ENCODE peak calls at places on chromosome 10, in ten cellular contexts. One of them, this sample, is unnamed.

GRCh38 chr10:103663802-103664201 is 170.3 kb downstream of the NEURL1 start:
- DNase-seq in Ammon's horn: peak; percentile 93
- DNase-seq in stimulated activated CD4-positive, alpha-beta T cell treated with anti-CD3 and anti-CD28 coated beads, Interleukin-15, amount 100 ng/mL, for 48 hours: no peak
- DNase-seq in bronchial epithelial cell: no peak
- DNase-seq in nucleus accumbens: peak; percentile 24
- DNase-seq in activated CD8-positive, alpha-beta memory T cell treated with anti-CD3 and anti-CD28 coated beads, Interleukin-2, amount 50 U/mL, for 48 hours: no peak
- DNase-seq in posterior vena cava: no peak
- DNase-seq in SJSA1: no peak
- DNase-seq in progenitor cell of endocrine pancreas: no peak
- DNase-seq in AG09319: no peak
- DNase-seq in this sample: no peak

GRCh38 chr10:110209399-110209925 is 2.1 kb downstream of the MXI1 start:
- DNase-seq in SJSA1: peak; percentile 57
- DNase-seq in activated CD8-positive, alpha-beta memory T cell treated with anti-CD3 and anti-CD28 coated beads, Interleukin-2, amount 50 U/mL, for 48 hours: no peak
- DNase-seq in posterior vena cava: peak; percentile 87
- DNase-seq in Ammon's horn: peak; percentile 74
- DNase-seq in progenitor cell of endocrine pancreas: peak; percentile 52
- DNase-seq in nucleus accumbens: peak; percentile 65
- DNase-seq in bronchial epithelial cell: peak; percentile 76
- DNase-seq in stimulated activated CD4-positive, alpha-beta T cell treated with anti-CD3 and anti-CD28 coated beads, Interleukin-15, amount 100 ng/mL, for 48 hours: peak; percentile 65
- DNase-seq in AG09319: no peak
- DNase-seq in this sample: peak; percentile 46

GRCh38 chr10:29026802-29027201 is 262.1 kb upstream of the LYZL1 start:
- DNase-seq in progenitor cell of endocrine pancreas: no peak
- DNase-seq in bronchial epithelial cell: no peak
- DNase-seq in Ammon's horn: no peak
- DNase-seq in AG09319: no peak
- DNase-seq in SJSA1: no peak
- DNase-seq in stimulated activated CD4-positive, alpha-beta T cell treated with anti-CD3 and anti-CD28 coated beads, Interleukin-15, amount 100 ng/mL, for 48 hours: no peak
- DNase-seq in nucleus accumbens: no peak
- DNase-seq in posterior vena cava: no peak
- DNase-seq in activated CD8-positive, alpha-beta memory T cell treated with anti-CD3 and anti-CD28 coated beads, Interleukin-2, amount 50 U/mL, for 48 hours: no peak
- DNase-seq in this sample: no peak

GRCh38 chr10:102243304-102243703 is 2.0 kb upstream of the PITX3 start:
- DNase-seq in bronchial epithelial cell: peak; percentile 86
- DNase-seq in stimulated activated CD4-positive, alpha-beta T cell treated with anti-CD3 and anti-CD28 coated beads, Interleukin-15, amount 100 ng/mL, for 48 hours: no peak
- DNase-seq in progenitor cell of endocrine pancreas: no peak
- DNase-seq in posterior vena cava: no peak
- DNase-seq in nucleus accumbens: no peak
- DNase-seq in SJSA1: no peak
- DNase-seq in AG09319: no peak
- DNase-seq in activated CD8-positive, alpha-beta memory T cell treated with anti-CD3 and anti-CD28 coated beads, Interleukin-2, amount 50 U/mL, for 48 hours: no peak
- DNase-seq in Ammon's horn: no peak
- DNase-seq in this sample: no peak

GRCh38 chr10:10317151-10317550 is 700.5 kb upstream of the CELF2 start:
- DNase-seq in stimulated activated CD4-positive, alpha-beta T cell treated with anti-CD3 and anti-CD28 coated beads, Interleukin-15, amount 100 ng/mL, for 48 hours: no peak
- DNase-seq in posterior vena cava: no peak
- DNase-seq in nucleus accumbens: no peak
- DNase-seq in AG09319: no peak
- DNase-seq in Ammon's horn: no peak
- DNase-seq in SJSA1: no peak
- DNase-seq in bronchial epithelial cell: peak; percentile 74
- DNase-seq in activated CD8-positive, alpha-beta memory T cell treated with anti-CD3 and anti-CD28 coated beads, Interleukin-2, amount 50 U/mL, for 48 hours: no peak
- DNase-seq in progenitor cell of endocrine pancreas: no peak
- DNase-seq in this sample: no peak

GRCh38 chr10:111999205-111999914 is 184.2 kb downstream of the GPAM start:
- DNase-seq in nucleus accumbens: no peak
- DNase-seq in AG09319: no peak
- DNase-seq in stimulated activated CD4-positive, alpha-beta T cell treated with anti-CD3 and anti-CD28 coated beads, Interleukin-15, amount 100 ng/mL, for 48 hours: no peak
- DNase-seq in activated CD8-positive, alpha-beta memory T cell treated with anti-CD3 and anti-CD28 coated beads, Interleukin-2, amount 50 U/mL, for 48 hours: no peak
- DNase-seq in posterior vena cava: no peak
- DNase-seq in progenitor cell of endocrine pancreas: no peak
- DNase-seq in bronchial epithelial cell: no peak
- DNase-seq in Ammon's horn: no peak
- DNase-seq in SJSA1: no peak
- DNase-seq in this sample: no peak

GRCh38 chr10:86655173-86655540 is 810 bp downstream of the OPN4 start:
- DNase-seq in activated CD8-positive, alpha-beta memory T cell treated with anti-CD3 and anti-CD28 coated beads, Interleukin-2, amount 50 U/mL, for 48 hours: no peak
- DNase-seq in AG09319: no peak
- DNase-seq in SJSA1: no peak
- DNase-seq in nucleus accumbens: no peak
- DNase-seq in Ammon's horn: no peak
- DNase-seq in posterior vena cava: peak; percentile 58
- DNase-seq in bronchial epithelial cell: no peak
- DNase-seq in stimulated activated CD4-positive, alpha-beta T cell treated with anti-CD3 and anti-CD28 coated beads, Interleukin-15, amount 100 ng/mL, for 48 hours: no peak
- DNase-seq in progenitor cell of endocrine pancreas: no peak
- DNase-seq in this sample: no peak

GRCh38 chr10:66927271-66927950 is 1.6 kb downstream of the LRRTM3 start:
- DNase-seq in nucleus accumbens: no peak
- DNase-seq in posterior vena cava: no peak
- DNase-seq in bronchial epithelial cell: no peak
- DNase-seq in activated CD8-positive, alpha-beta memory T cell treated with anti-CD3 and anti-CD28 coated beads, Interleukin-2, amount 50 U/mL, for 48 hours: no peak
- DNase-seq in progenitor cell of endocrine pancreas: no peak
- DNase-seq in SJSA1: no peak
- DNase-seq in Ammon's horn: peak; percentile 47
- DNase-seq in stimulated activated CD4-positive, alpha-beta T cell treated with anti-CD3 and anti-CD28 coated beads, Interleukin-15, amount 100 ng/mL, for 48 hours: no peak
- DNase-seq in AG09319: no peak
- DNase-seq in this sample: no peak

GRCh38 chr10:131024259-131025131 is 287.0 kb downstream of the TCERG1L start:
- DNase-seq in SJSA1: no peak
- DNase-seq in AG09319: no peak
- DNase-seq in activated CD8-positive, alpha-beta memory T cell treated with anti-CD3 and anti-CD28 coated beads, Interleukin-2, amount 50 U/mL, for 48 hours: no peak
- DNase-seq in bronchial epithelial cell: no peak
- DNase-seq in posterior vena cava: no peak
- DNase-seq in stimulated activated CD4-positive, alpha-beta T cell treated with anti-CD3 and anti-CD28 coated beads, Interleukin-15, amount 100 ng/mL, for 48 hours: no peak
- DNase-seq in nucleus accumbens: no peak
- DNase-seq in Ammon's horn: no peak
- DNase-seq in progenitor cell of endocrine pancreas: no peak
- DNase-seq in this sample: no peak

GRCh38 chr10:16381083-16381482 is 55.7 kb upstream of the PTER start:
- DNase-seq in SJSA1: no peak
- DNase-seq in posterior vena cava: no peak
- DNase-seq in activated CD8-positive, alpha-beta memory T cell treated with anti-CD3 and anti-CD28 coated beads, Interleukin-2, amount 50 U/mL, for 48 hours: no peak
- DNase-seq in progenitor cell of endocrine pancreas: no peak
- DNase-seq in Ammon's horn: no peak
- DNase-seq in bronchial epithelial cell: peak; percentile 50
- DNase-seq in nucleus accumbens: no peak
- DNase-seq in AG09319: no peak
- DNase-seq in stimulated activated CD4-positive, alpha-beta T cell treated with anti-CD3 and anti-CD28 coated beads, Interleukin-15, amount 100 ng/mL, for 48 hours: no peak
- DNase-seq in this sample: no peak

GRCh38 chr10:103772096-103772845 is 83.1 kb downstream of the SH3PXD2A start:
- DNase-seq in Ammon's horn: peak; percentile 40
- DNase-seq in AG09319: peak; percentile 90
- DNase-seq in posterior vena cava: peak; percentile 94
- DNase-seq in nucleus accumbens: no peak
- DNase-seq in progenitor cell of endocrine pancreas: peak; percentile 36
- DNase-seq in bronchial epithelial cell: peak; percentile 77
- DNase-seq in stimulated activated CD4-positive, alpha-beta T cell treated with anti-CD3 and anti-CD28 coated beads, Interleukin-15, amount 100 ng/mL, for 48 hours: peak; percentile 39
- DNase-seq in SJSA1: peak; percentile 69
- DNase-seq in activated CD8-positive, alpha-beta memory T cell treated with anti-CD3 and anti-CD28 coated beads, Interleukin-2, amount 50 U/mL, for 48 hours: peak; percentile 76
- DNase-seq in this sample: peak; percentile 12

GRCh38 chr10:77970869-77971803 is 44.6 kb upstream of the DLG5 start:
- DNase-seq in AG09319: peak; percentile 95
- DNase-seq in nucleus accumbens: no peak
- DNase-seq in activated CD8-positive, alpha-beta memory T cell treated with anti-CD3 and anti-CD28 coated beads, Interleukin-2, amount 50 U/mL, for 48 hours: no peak
- DNase-seq in Ammon's horn: no peak
- DNase-seq in progenitor cell of endocrine pancreas: no peak
- DNase-seq in SJSA1: peak; percentile 94
- DNase-seq in posterior vena cava: peak; percentile 85
- DNase-seq in stimulated activated CD4-positive, alpha-beta T cell treated with anti-CD3 and anti-CD28 coated beads, Interleukin-15, amount 100 ng/mL, for 48 hours: no peak
- DNase-seq in bronchial epithelial cell: peak; percentile 50
- DNase-seq in this sample: no peak

GRCh38 chr10:122486396-122487080 is 25.2 kb downstream of the HTRA1 start:
- DNase-seq in progenitor cell of endocrine pancreas: no peak
- DNase-seq in posterior vena cava: no peak
- DNase-seq in activated CD8-positive, alpha-beta memory T cell treated with anti-CD3 and anti-CD28 coated beads, Interleukin-2, amount 50 U/mL, for 48 hours: no peak
- DNase-seq in SJSA1: no peak
- DNase-seq in bronchial epithelial cell: no peak
- DNase-seq in AG09319: no peak
- DNase-seq in stimulated activated CD4-positive, alpha-beta T cell treated with anti-CD3 and anti-CD28 coated beads, Interleukin-15, amount 100 ng/mL, for 48 hours: no peak
- DNase-seq in nucleus accumbens: no peak
- DNase-seq in Ammon's horn: no peak
- DNase-seq in this sample: no peak

GRCh38 chr10:21494221-21495001 is 31.1 kb downstream of the SKIDA1 start:
- DNase-seq in stimulated activated CD4-positive, alpha-beta T cell treated with anti-CD3 and anti-CD28 coated beads, Interleukin-15, amount 100 ng/mL, for 48 hours: no peak
- DNase-seq in bronchial epithelial cell: no peak
- DNase-seq in Ammon's horn: no peak
- DNase-seq in AG09319: no peak
- DNase-seq in nucleus accumbens: no peak
- DNase-seq in posterior vena cava: no peak
- DNase-seq in activated CD8-positive, alpha-beta memory T cell treated with anti-CD3 and anti-CD28 coated beads, Interleukin-2, amount 50 U/mL, for 48 hours: peak; percentile 65
- DNase-seq in SJSA1: peak; percentile 42
- DNase-seq in progenitor cell of endocrine pancreas: no peak
- DNase-seq in this sample: no peak

GRCh38 chr10:77328272-77328816 is 309.3 kb downstream of the KCNMA1 start:
- DNase-seq in Ammon's horn: no peak
- DNase-seq in progenitor cell of endocrine pancreas: peak; percentile 57
- DNase-seq in stimulated activated CD4-positive, alpha-beta T cell treated with anti-CD3 and anti-CD28 coated beads, Interleukin-15, amount 100 ng/mL, for 48 hours: peak; percentile 3
- DNase-seq in posterior vena cava: no peak
- DNase-seq in bronchial epithelial cell: peak; percentile 32
- DNase-seq in SJSA1: no peak
- DNase-seq in AG09319: no peak
- DNase-seq in nucleus accumbens: no peak
- DNase-seq in activated CD8-positive, alpha-beta memory T cell treated with anti-CD3 and anti-CD28 coated beads, Interleukin-2, amount 50 U/mL, for 48 hours: peak; percentile 60
- DNase-seq in this sample: peak; percentile 1

GRCh38 chr10:12380999-12381398 is 31.7 kb downstream of the CAMK1D start:
- DNase-seq in Ammon's horn: no peak
- DNase-seq in posterior vena cava: no peak
- DNase-seq in bronchial epithelial cell: no peak
- DNase-seq in AG09319: no peak
- DNase-seq in progenitor cell of endocrine pancreas: no peak
- DNase-seq in SJSA1: no peak
- DNase-seq in activated CD8-positive, alpha-beta memory T cell treated with anti-CD3 and anti-CD28 coated beads, Interleukin-2, amount 50 U/mL, for 48 hours: no peak
- DNase-seq in nucleus accumbens: no peak
- DNase-seq in stimulated activated CD4-positive, alpha-beta T cell treated with anti-CD3 and anti-CD28 coated beads, Interleukin-15, amount 100 ng/mL, for 48 hours: no peak
- DNase-seq in this sample: no peak

GRCh38 chr10:29658984-29659769 is 24.4 kb upstream of the SVIL start:
- DNase-seq in activated CD8-positive, alpha-beta memory T cell treated with anti-CD3 and anti-CD28 coated beads, Interleukin-2, amount 50 U/mL, for 48 hours: peak; percentile 64
- DNase-seq in progenitor cell of endocrine pancreas: no peak
- DNase-seq in Ammon's horn: no peak
- DNase-seq in AG09319: peak; percentile 91
- DNase-seq in bronchial epithelial cell: peak; percentile 99
- DNase-seq in stimulated activated CD4-positive, alpha-beta T cell treated with anti-CD3 and anti-CD28 coated beads, Interleukin-15, amount 100 ng/mL, for 48 hours: peak; percentile 39
- DNase-seq in posterior vena cava: no peak
- DNase-seq in SJSA1: peak; percentile 99
- DNase-seq in nucleus accumbens: no peak
- DNase-seq in this sample: peak; percentile 57

GRCh38 chr10:54094321-54094720 is 706.7 kb downstream of the PCDH15 start:
- DNase-seq in SJSA1: no peak
- DNase-seq in progenitor cell of endocrine pancreas: no peak
- DNase-seq in posterior vena cava: no peak
- DNase-seq in AG09319: no peak
- DNase-seq in stimulated activated CD4-positive, alpha-beta T cell treated with anti-CD3 and anti-CD28 coated beads, Interleukin-15, amount 100 ng/mL, for 48 hours: no peak
- DNase-seq in nucleus accumbens: no peak
- DNase-seq in Ammon's horn: no peak
- DNase-seq in activated CD8-positive, alpha-beta memory T cell treated with anti-CD3 and anti-CD28 coated beads, Interleukin-2, amount 50 U/mL, for 48 hours: no peak
- DNase-seq in bronchial epithelial cell: no peak
- DNase-seq in this sample: no peak

GRCh38 chr10:103792547-103792946 is 62.8 kb downstream of the SH3PXD2A start:
- DNase-seq in bronchial epithelial cell: peak; percentile 81
- DNase-seq in posterior vena cava: no peak
- DNase-seq in Ammon's horn: no peak
- DNase-seq in AG09319: no peak
- DNase-seq in nucleus accumbens: no peak
- DNase-seq in progenitor cell of endocrine pancreas: no peak
- DNase-seq in stimulated activated CD4-positive, alpha-beta T cell treated with anti-CD3 and anti-CD28 coated beads, Interleukin-15, amount 100 ng/mL, for 48 hours: no peak
- DNase-seq in activated CD8-positive, alpha-beta memory T cell treated with anti-CD3 and anti-CD28 coated beads, Interleukin-2, amount 50 U/mL, for 48 hours: no peak
- DNase-seq in SJSA1: no peak
- DNase-seq in this sample: no peak

GRCh38 chr10:62045765-62046521 is 144.4 kb downstream of the ARID5B start:
- DNase-seq in activated CD8-positive, alpha-beta memory T cell treated with anti-CD3 and anti-CD28 coated beads, Interleukin-2, amount 50 U/mL, for 48 hours: no peak
- DNase-seq in SJSA1: peak; percentile 86
- DNase-seq in stimulated activated CD4-positive, alpha-beta T cell treated with anti-CD3 and anti-CD28 coated beads, Interleukin-15, amount 100 ng/mL, for 48 hours: no peak
- DNase-seq in posterior vena cava: no peak
- DNase-seq in bronchial epithelial cell: peak; percentile 54
- DNase-seq in nucleus accumbens: no peak
- DNase-seq in Ammon's horn: no peak
- DNase-seq in progenitor cell of endocrine pancreas: no peak
- DNase-seq in AG09319: no peak
- DNase-seq in this sample: no peak

GRCh38 chr10:24722676-24723385 is 856 bp downstream of the ARHGAP21 start:
- DNase-seq in bronchial epithelial cell: no peak
- DNase-seq in Ammon's horn: peak; percentile 49
- DNase-seq in SJSA1: peak; percentile 68
- DNase-seq in activated CD8-positive, alpha-beta memory T cell treated with anti-CD3 and anti-CD28 coated beads, Interleukin-2, amount 50 U/mL, for 48 hours: peak; percentile 72
- DNase-seq in AG09319: no peak
- DNase-seq in nucleus accumbens: peak; percentile 58
- DNase-seq in posterior vena cava: peak; percentile 90
- DNase-seq in progenitor cell of endocrine pancreas: peak; percentile 40
- DNase-seq in stimulated activated CD4-positive, alpha-beta T cell treated with anti-CD3 and anti-CD28 coated beads, Interleukin-15, amount 100 ng/mL, for 48 hours: peak; percentile 21
- DNase-seq in this sample: peak; percentile 16

GRCh38 chr10:78520737-78521430 is 487.2 kb downstream of the RPS24 start:
- DNase-seq in nucleus accumbens: no peak
- DNase-seq in Ammon's horn: no peak
- DNase-seq in stimulated activated CD4-positive, alpha-beta T cell treated with anti-CD3 and anti-CD28 coated beads, Interleukin-15, amount 100 ng/mL, for 48 hours: no peak
- DNase-seq in posterior vena cava: no peak
- DNase-seq in progenitor cell of endocrine pancreas: no peak
- DNase-seq in activated CD8-positive, alpha-beta memory T cell treated with anti-CD3 and anti-CD28 coated beads, Interleukin-2, amount 50 U/mL, for 48 hours: peak; percentile 44
- DNase-seq in bronchial epithelial cell: peak; percentile 91
- DNase-seq in SJSA1: peak; percentile 41
- DNase-seq in AG09319: no peak
- DNase-seq in this sample: no peak

GRCh38 chr10:109957092-109957797 is 33.9 kb upstream of the XPNPEP1 start:
- DNase-seq in posterior vena cava: no peak
- DNase-seq in nucleus accumbens: no peak
- DNase-seq in SJSA1: no peak
- DNase-seq in stimulated activated CD4-positive, alpha-beta T cell treated with anti-CD3 and anti-CD28 coated beads, Interleukin-15, amount 100 ng/mL, for 48 hours: no peak
- DNase-seq in activated CD8-positive, alpha-beta memory T cell treated with anti-CD3 and anti-CD28 coated beads, Interleukin-2, amount 50 U/mL, for 48 hours: no peak
- DNase-seq in AG09319: no peak
- DNase-seq in bronchial epithelial cell: no peak
- DNase-seq in progenitor cell of endocrine pancreas: no peak
- DNase-seq in Ammon's horn: no peak
- DNase-seq in this sample: no peak

GRCh38 chr10:29734980-29735627 is 100.3 kb upstream of the SVIL start:
- DNase-seq in Ammon's horn: peak; percentile 3
- DNase-seq in bronchial epithelial cell: no peak
- DNase-seq in progenitor cell of endocrine pancreas: peak; percentile 40
- DNase-seq in nucleus accumbens: no peak
- DNase-seq in SJSA1: peak; percentile 65
- DNase-seq in stimulated activated CD4-positive, alpha-beta T cell treated with anti-CD3 and anti-CD28 coated beads, Interleukin-15, amount 100 ng/mL, for 48 hours: peak; percentile 40
- DNase-seq in AG09319: no peak
- DNase-seq in activated CD8-positive, alpha-beta memory T cell treated with anti-CD3 and anti-CD28 coated beads, Interleukin-2, amount 50 U/mL, for 48 hours: peak; percentile 80
- DNase-seq in posterior vena cava: peak; percentile 94
- DNase-seq in this sample: peak; percentile 24

GRCh38 chr10:77578583-77579227 is 58.9 kb downstream of the KCNMA1 start:
- DNase-seq in nucleus accumbens: no peak
- DNase-seq in posterior vena cava: no peak
- DNase-seq in Ammon's horn: no peak
- DNase-seq in stimulated activated CD4-positive, alpha-beta T cell treated with anti-CD3 and anti-CD28 coated beads, Interleukin-15, amount 100 ng/mL, for 48 hours: no peak
- DNase-seq in AG09319: no peak
- DNase-seq in progenitor cell of endocrine pancreas: no peak
- DNase-seq in activated CD8-positive, alpha-beta memory T cell treated with anti-CD3 and anti-CD28 coated beads, Interleukin-2, amount 50 U/mL, for 48 hours: no peak
- DNase-seq in SJSA1: peak; percentile 54
- DNase-seq in bronchial epithelial cell: peak; percentile 83
- DNase-seq in this sample: no peak

GRCh38 chr10:63798599-63799498 is 277.6 kb downstream of the REEP3 start:
- DNase-seq in nucleus accumbens: no peak
- DNase-seq in bronchial epithelial cell: peak; percentile 89
- DNase-seq in Ammon's horn: peak; percentile 8
- DNase-seq in SJSA1: peak; percentile 91
- DNase-seq in activated CD8-positive, alpha-beta memory T cell treated with anti-CD3 and anti-CD28 coated beads, Interleukin-2, amount 50 U/mL, for 48 hours: no peak
- DNase-seq in posterior vena cava: peak; percentile 91
- DNase-seq in progenitor cell of endocrine pancreas: no peak
- DNase-seq in stimulated activated CD4-positive, alpha-beta T cell treated with anti-CD3 and anti-CD28 coated beads, Interleukin-15, amount 100 ng/mL, for 48 hours: no peak
- DNase-seq in AG09319: peak; percentile 16
- DNase-seq in this sample: no peak

GRCh38 chr10:97574374-97575100 is 2.0 kb downstream of the ANKRD2 start:
- DNase-seq in nucleus accumbens: no peak
- DNase-seq in activated CD8-positive, alpha-beta memory T cell treated with anti-CD3 and anti-CD28 coated beads, Interleukin-2, amount 50 U/mL, for 48 hours: no peak
- DNase-seq in SJSA1: peak; percentile 85
- DNase-seq in AG09319: no peak
- DNase-seq in bronchial epithelial cell: peak; percentile 89
- DNase-seq in stimulated activated CD4-positive, alpha-beta T cell treated with anti-CD3 and anti-CD28 coated beads, Interleukin-15, amount 100 ng/mL, for 48 hours: no peak
- DNase-seq in progenitor cell of endocrine pancreas: no peak
- DNase-seq in posterior vena cava: peak; percentile 77
- DNase-seq in Ammon's horn: no peak
- DNase-seq in this sample: no peak

GRCh38 chr10:31940839-31941653 is 12.4 kb upstream of the ARHGAP12 start:
- DNase-seq in progenitor cell of endocrine pancreas: no peak
- DNase-seq in SJSA1: peak; percentile 90
- DNase-seq in nucleus accumbens: no peak
- DNase-seq in activated CD8-positive, alpha-beta memory T cell treated with anti-CD3 and anti-CD28 coated beads, Interleukin-2, amount 50 U/mL, for 48 hours: no peak
- DNase-seq in AG09319: peak; percentile 70
- DNase-seq in Ammon's horn: peak; percentile 38
- DNase-seq in bronchial epithelial cell: peak; percentile 99
- DNase-seq in posterior vena cava: no peak
- DNase-seq in stimulated activated CD4-positive, alpha-beta T cell treated with anti-CD3 and anti-CD28 coated beads, Interleukin-15, amount 100 ng/mL, for 48 hours: no peak
- DNase-seq in this sample: no peak